ENCODE peak calls at places on chromosomes 13 and 19, in seven cellular contexts. M is nephron progenitor cell; N is CD8-positive, alpha-beta memory T cell; Y is BJ; Z is NCI-H1105; B is psoas muscle; X is H7. J is an unnamed sample.

GRCh38 chr13:31172535-31172934 is 10.8 kb upstream of the HSPH1 start:
- DNase-seq in Y (no peak), X (no peak), M (no peak), Z (no peak), B (no peak), N (no peak), J (peak)

GRCh38 chr13:50550151-50550550 is 293.3 kb downstream of the DLEU7 start:
- DNase-seq in Z (no peak), M (no peak), N (no peak), Y (no peak), X (no peak), B (no peak), J (no peak)

GRCh38 chr19:46413262-46414031 is at the start of gene CCDC8:
- DNase-seq in M (peak), N (no peak), Z (peak), B (peak), Y (peak), X (peak), J (peak)

GRCh38 chr13:46553521-46553885 is 533 bp downstream of the LRCH1 start:
- DNase-seq in Y (no peak), M (peak), N (no peak), X (peak), Z (no peak), B (no peak), J (no peak)

GRCh38 chr13:40306817-40307216 is 359.6 kb downstream of the FOXO1 start:
- DNase-seq in X (no peak), B (no peak), N (no peak), Z (no peak), M (no peak), Y (no peak), J (no peak)

GRCh38 chr19:6044056-6044805 is 66.1 kb downstream of the RFX2 start:
- DNase-seq in B (no peak), Z (no peak), Y (no peak), M (no peak), X (no peak), N (no peak), J (no peak)

GRCh38 chr19:40283414-40284250 is 1.5 kb downstream of the AKT2 start:
- DNase-seq in X (no peak), M (no peak), N (no peak), Z (no peak), Y (no peak), B (no peak), J (peak)

GRCh38 chr13:92574499-92574898 is 652.1 kb upstream of the GPC6 start:
- DNase-seq in Z (no peak), N (no peak), M (no peak), B (no peak), Y (no peak), X (no peak), J (no peak)

GRCh38 chr13:99160415-99160814 is 40.2 kb upstream of the UBAC2 start:
- DNase-seq in B (no peak), Z (no peak), M (no peak), Y (no peak), N (no peak), X (no peak), J (no peak)

GRCh38 chr13:83325454-83325853 is 556.8 kb downstream of the SLITRK1 start:
- DNase-seq in X (no peak), N (no peak), M (no peak), Y (peak), B (no peak), Z (no peak), J (no peak)

GRCh38 chr13:33757713-33758112 is 60.2 kb upstream of the RFC3 start:
- DNase-seq in Z (no peak), B (no peak), N (no peak), M (no peak), X (no peak), Y (no peak), J (no peak)

GRCh38 chr13:83503424-83503823 is 378.9 kb downstream of the SLITRK1 start:
- DNase-seq in Z (no peak), X (no peak), B (no peak), M (no peak), N (no peak), Y (no peak), J (no peak)

GRCh38 chr19:7115721-7116120 is 46.2 kb downstream of the ZNF557 start:
- DNase-seq in M (no peak), X (no peak), B (no peak), Y (no peak), Z (no peak), N (no peak), J (no peak)

GRCh38 chr19:18636183-18636968 is 452 bp upstream of the KLHL26 start:
- DNase-seq in M (peak), B (peak), Y (no peak), N (peak), X (peak), Z (peak), J (peak)

GRCh38 chr19:2542341-2543069 is 66.6 kb downstream of the GADD45B start:
- DNase-seq in N (no peak), X (peak), M (peak), Y (no peak), B (no peak), Z (no peak), J (peak)

GRCh38 chr19:38351865-38352395 is 16.3 kb downstream of the CATSPERG start:
- DNase-seq in B (no peak), M (no peak), N (no peak), X (peak), Z (no peak), Y (no peak), J (no peak)

GRCh38 chr13:77492982-77493381 is 42.5 kb upstream of the SCEL start:
- DNase-seq in B (no peak), Z (peak), N (no peak), X (no peak), M (no peak), Y (no peak), J (no peak)

GRCh38 chr13:113853518-113854237 is 10.2 kb downstream of the GAS6 start:
- DNase-seq in Y (no peak), X (peak), Z (no peak), M (no peak), B (no peak), N (no peak), J (peak)

GRCh38 chr13:99390601-99391000 is 83.4 kb upstream of the GPR183 start:
- DNase-seq in X (no peak), Y (no peak), Z (no peak), N (no peak), M (no peak), B (no peak), J (no peak)

J was measured in mesenchymal stem cell.